ENCODE peak calls at places on chromosomes 13 and 19, in seven cellular contexts. One of them, this sample, is unnamed.
A peak's percentile ranks its signal among the peaks of the same experiment; 100 is the strongest.

GRCh38 chr19:12783849-12784393 is 7.4 kb upstream of the JUNB start:
- DNase-seq in dorsolateral prefrontal cortex: no peak
- DNase-seq in mucosa of gallbladder: peak; percentile 35
- DNase-seq in cardiac fibroblast: peak; percentile 27
- DNase-seq in tibial nerve: no peak
- DNase-seq in DMS53: peak; percentile 29
- DNase-seq in SW 1271: no peak
- DNase-seq in this sample: peak; percentile 93

GRCh38 chr13:41398494-41399190 is 58.7 kb upstream of the RGCC start:
- DNase-seq in tibial nerve: no peak
- DNase-seq in SW 1271: no peak
- DNase-seq in dorsolateral prefrontal cortex: no peak
- DNase-seq in cardiac fibroblast: peak; percentile 58
- DNase-seq in DMS53: no peak
- DNase-seq in mucosa of gallbladder: no peak
- DNase-seq in this sample: no peak

GRCh38 chr13:41409611-41410010 is 47.7 kb upstream of the RGCC start:
- DNase-seq in SW 1271: no peak
- DNase-seq in tibial nerve: no peak
- DNase-seq in DMS53: no peak
- DNase-seq in cardiac fibroblast: no peak
- DNase-seq in dorsolateral prefrontal cortex: no peak
- DNase-seq in mucosa of gallbladder: no peak
- DNase-seq in this sample: no peak

GRCh38 chr13:72255908-72256307 is 388.9 kb upstream of the DACH1 start:
- DNase-seq in dorsolateral prefrontal cortex: no peak
- DNase-seq in DMS53: peak; percentile 14
- DNase-seq in SW 1271: peak; percentile 4
- DNase-seq in cardiac fibroblast: peak; percentile 30
- DNase-seq in tibial nerve: no peak
- DNase-seq in mucosa of gallbladder: peak; percentile 19
- DNase-seq in this sample: no peak

GRCh38 chr13:19178901-19179593 is 2.6 kb downstream of the TUBA3C start:
- DNase-seq in mucosa of gallbladder: no peak
- DNase-seq in dorsolateral prefrontal cortex: no peak
- DNase-seq in tibial nerve: no peak
- DNase-seq in cardiac fibroblast: no peak
- DNase-seq in DMS53: no peak
- DNase-seq in SW 1271: no peak
- DNase-seq in this sample: no peak

GRCh38 chr13:49667773-49668172 is 23.5 kb downstream of the EBPL start:
- DNase-seq in dorsolateral prefrontal cortex: no peak
- DNase-seq in DMS53: no peak
- DNase-seq in mucosa of gallbladder: no peak
- DNase-seq in SW 1271: no peak
- DNase-seq in cardiac fibroblast: no peak
- DNase-seq in tibial nerve: no peak
- DNase-seq in this sample: no peak

GRCh38 chr19:44303976-44304568 is 753 bp downstream of the ZNF235 start:
- DNase-seq in mucosa of gallbladder: no peak
- DNase-seq in dorsolateral prefrontal cortex: no peak
- DNase-seq in cardiac fibroblast: no peak
- DNase-seq in tibial nerve: no peak
- DNase-seq in DMS53: peak; percentile 28
- DNase-seq in SW 1271: no peak
- DNase-seq in this sample: no peak

GRCh38 chr19:29404015-29404414 is 121.8 kb upstream of the VSTM2B start:
- DNase-seq in SW 1271: no peak
- DNase-seq in DMS53: no peak
- DNase-seq in tibial nerve: no peak
- DNase-seq in mucosa of gallbladder: no peak
- DNase-seq in cardiac fibroblast: no peak
- DNase-seq in dorsolateral prefrontal cortex: no peak
- DNase-seq in this sample: no peak

GRCh38 chr19:11675569-11675968 is 63.2 kb downstream of the ZNF823 start:
- DNase-seq in tibial nerve: no peak
- DNase-seq in cardiac fibroblast: no peak
- DNase-seq in DMS53: no peak
- DNase-seq in mucosa of gallbladder: no peak
- DNase-seq in SW 1271: no peak
- DNase-seq in dorsolateral prefrontal cortex: no peak
- DNase-seq in this sample: no peak

GRCh38 chr19:52993342-52994178 is 20.2 kb upstream of the ERVV-1 start:
- DNase-seq in cardiac fibroblast: peak; percentile 85
- DNase-seq in DMS53: peak; percentile 91
- DNase-seq in SW 1271: no peak
- DNase-seq in mucosa of gallbladder: peak; percentile 73
- DNase-seq in tibial nerve: peak; percentile 64
- DNase-seq in dorsolateral prefrontal cortex: peak; percentile 70
- DNase-seq in this sample: peak; percentile 89

GRCh38 chr13:83895994-83896580 is 13.8 kb upstream of the SLITRK1 start:
- DNase-seq in DMS53: no peak
- DNase-seq in mucosa of gallbladder: no peak
- DNase-seq in tibial nerve: no peak
- DNase-seq in SW 1271: peak; percentile 26
- DNase-seq in dorsolateral prefrontal cortex: no peak
- DNase-seq in cardiac fibroblast: peak; percentile 5
- DNase-seq in this sample: no peak

GRCh38 chr13:80084086-80084676 is 256.7 kb downstream of the SPRY2 start:
- DNase-seq in mucosa of gallbladder: no peak
- DNase-seq in DMS53: peak; percentile 72
- DNase-seq in dorsolateral prefrontal cortex: no peak
- DNase-seq in cardiac fibroblast: peak; percentile 98
- DNase-seq in SW 1271: peak; percentile 82
- DNase-seq in tibial nerve: no peak
- DNase-seq in this sample: no peak

GRCh38 chr19:35142531-35143230 is 374 bp upstream of the FXYD7 start:
- DNase-seq in tibial nerve: no peak
- DNase-seq in dorsolateral prefrontal cortex: peak; percentile 58
- DNase-seq in DMS53: peak; percentile 90
- DNase-seq in cardiac fibroblast: no peak
- DNase-seq in SW 1271: peak; percentile 40
- DNase-seq in mucosa of gallbladder: no peak
- DNase-seq in this sample: peak; percentile 85

This sample was measured in kidney.